ENCODE peak calls at places on chromosomes 3 and 15, in nine cellular contexts. O is effector CD4-positive, alpha-beta T cell; F is hepatic stellate cell; R is activated T-cell treated with anti-CD3 and anti-CD28 coated beads, Interleukin-2, amount 50 U/mL, for 1 hour; Q is spleen; A is ELR; D is left ventricle myocardium superior; J is GM12865; G is aorta. P is an unnamed sample.

GRCh38 chr3:116440196-116440595 is 5.1 kb downstream of the LSAMP start:
- DNase-seq in J (no peak), Q (no peak), F (no peak), A (peak), O (no peak), G (no peak), D (no peak), R (no peak), P (no peak)

GRCh38 chr15:62436235-62436634 is 271.1 kb upstream of the C2CD4B start:
- DNase-seq in R (no peak), G (no peak), Q (no peak), O (no peak), D (no peak), J (no peak), A (no peak), F (no peak), P (no peak)

GRCh38 chr3:142216321-142216720 is 9.1 kb downstream of the GK5 start:
- DNase-seq in D (no peak), J (no peak), G (no peak), F (no peak), R (no peak), O (no peak), A (no peak), Q (no peak), P (no peak)

GRCh38 chr15:78989701-78990248 is 44.9 kb upstream of the CTSH start:
- DNase-seq in D (no peak), O (no peak), R (no peak), A (no peak), J (no peak), Q (peak), F (no peak), G (no peak), P (no peak)

GRCh38 chr3:107739227-107739626 is 216.5 kb downstream of the BBX start:
- DNase-seq in G (no peak), F (no peak), O (no peak), D (no peak), J (no peak), A (no peak), R (no peak), Q (no peak), P (no peak)

GRCh38 chr3:98817546-98817945 is 54.4 kb downstream of the ST3GAL6 start:
- DNase-seq in J (peak), G (no peak), D (no peak), A (peak), F (peak), R (no peak), O (no peak), Q (no peak), P (no peak)

GRCh38 chr3:51642462-51642861 is 28.6 kb upstream of the TEX264 start:
- DNase-seq in J (no peak), G (no peak), D (no peak), R (no peak), Q (no peak), O (no peak), A (peak), F (no peak), P (no peak)

GRCh38 chr3:61591300-61591699 is 29.9 kb downstream of the PTPRG start:
- DNase-seq in Q (no peak), O (no peak), J (no peak), F (no peak), G (no peak), A (no peak), R (no peak), D (no peak), P (no peak)

GRCh38 chr15:76183906-76184639 is 124.3 kb downstream of the TMEM266 start:
- DNase-seq in D (no peak), R (no peak), F (no peak), J (no peak), A (no peak), G (no peak), O (no peak), Q (no peak), P (no peak)

GRCh38 chr15:31208804-31209203 is 107.3 kb upstream of the TRPM1 start:
- DNase-seq in O (no peak), D (no peak), F (no peak), R (no peak), A (no peak), G (no peak), J (no peak), Q (no peak), P (no peak)

GRCh38 chr15:38134252-38134651 is 118.4 kb upstream of the SPRED1 start:
- DNase-seq in G (no peak), O (no peak), A (no peak), Q (no peak), D (no peak), R (no peak), J (no peak), F (no peak), P (no peak)

GRCh38 chr15:91821458-91821857 is 32.0 kb upstream of the SLCO3A1 start:
- DNase-seq in F (no peak), R (no peak), D (no peak), A (no peak), G (no peak), J (no peak), Q (no peak), O (no peak), P (no peak)

GRCh38 chr15:45670511-45670910 is 35.7 kb downstream of the SQOR start:
- DNase-seq in G (no peak), F (no peak), J (no peak), Q (no peak), R (no peak), A (no peak), O (no peak), D (no peak), P (no peak)

GRCh38 chr15:55402707-55403106 is 5.5 kb downstream of the CCPG1 start:
- DNase-seq in D (no peak), R (no peak), F (no peak), G (no peak), Q (no peak), J (peak), A (no peak), O (no peak), P (no peak)

GRCh38 chr3:179272385-179272784 is 21.5 kb upstream of the KCNMB3 start:
- DNase-seq in Q (no peak), A (peak), O (no peak), F (no peak), G (no peak), J (no peak), D (no peak), R (no peak), P (no peak)

GRCh38 chr15:100651253-100651652 is 48.9 kb downstream of the ASB7 start:
- DNase-seq in F (no peak), Q (no peak), R (no peak), A (peak), O (no peak), D (no peak), J (no peak), G (no peak), P (no peak)

GRCh38 chr3:136804813-136805212 is 14.1 kb upstream of the SLC35G2 start:
- DNase-seq in J (no peak), O (no peak), F (no peak), D (no peak), G (no peak), A (no peak), Q (no peak), R (no peak), P (no peak)

GRCh38 chr3:58202917-58203360 is 7.8 kb downstream of the DNASE1L3 start:
- DNase-seq in G (no peak), Q (no peak), R (no peak), F (no peak), D (no peak), A (no peak), O (no peak), J (peak), P (peak)

GRCh38 chr15:45377630-45378148 is 655 bp downstream of the GATM start:
- DNase-seq in D (peak), Q (no peak), J (peak), R (no peak), O (no peak), G (peak), F (no peak), A (no peak), P (peak)

GRCh38 chr3:56369914-56370313 is 98.4 kb downstream of the ERC2 start:
- DNase-seq in R (no peak), F (no peak), G (no peak), D (no peak), Q (no peak), O (no peak), A (no peak), J (no peak), P (no peak)

GRCh38 chr3:157175678-157176077 is 15.7 kb upstream of the CCNL1 start:
- DNase-seq in O (no peak), F (peak), A (peak), G (peak), R (peak), Q (peak), J (peak), D (peak), P (no peak)